ENCODE peak calls at places on chromosomes 4 and X, in ten cellular contexts. B, T, F, S, A, K, G, R, J and Z are unnamed samples.

GRCh38 chr4:76772498-76773106 is 125.3 kb downstream of the SOWAHB start:
- DNase-seq in B (peak; percentile 82), T (peak; percentile 63), F (no peak), S (peak; percentile 41), A (no peak), K (peak; percentile 78), G (no peak), R (no peak), J (no peak), Z (no peak)

GRCh38 chr4:55485821-55486220 is 60.9 kb downstream of the CLOCK start:
- DNase-seq in B (no peak), T (no peak), F (no peak), S (no peak), A (no peak), K (no peak), G (no peak), R (no peak), J (no peak), Z (no peak)

GRCh38 chr4:80186666-80187065 is 10.6 kb upstream of the PRDM8 start:
- DNase-seq in B (no peak), T (no peak), F (no peak), S (no peak), A (no peak), K (no peak), G (no peak), R (no peak), J (no peak), Z (no peak)

GRCh38 chr4:52192697-52193096 is 141.6 kb downstream of the SPATA18 start:
- DNase-seq in B (peak; percentile 15), T (no peak), F (no peak), S (no peak), A (no peak), K (peak; percentile 68), G (no peak), R (no peak), J (no peak), Z (peak; percentile 71)

GRCh38 chrX:20479896-20480295 is 213.2 kb upstream of the RPS6KA3 start:
- DNase-seq in B (no peak), T (no peak), F (no peak), S (no peak), A (no peak), K (no peak), G (no peak), R (no peak), J (no peak), Z (no peak)

GRCh38 chr4:91936301-91936700 is 367.5 kb upstream of the GRID2 start:
- DNase-seq in B (peak; percentile 87), T (no peak), F (no peak), S (no peak), A (no peak), K (no peak), G (no peak), R (no peak), J (no peak), Z (no peak)

GRCh38 chr4:4271912-4272311 is 18.0 kb downstream of the LYAR start:
- DNase-seq in B (peak; percentile 60), T (no peak), F (no peak), S (peak; percentile 43), A (no peak), K (peak; percentile 13), G (no peak), R (no peak), J (no peak), Z (no peak)

GRCh38 chr4:168361365-168362024 is 42.9 kb upstream of the DDX60 start:
- DNase-seq in B (no peak), T (no peak), F (no peak), S (no peak), A (no peak), K (no peak), G (no peak), R (no peak), J (no peak), Z (no peak)

GRCh38 chr4:6595897-6596537 is 21.0 kb downstream of the MAN2B2 start:
- DNase-seq in B (no peak), T (peak; percentile 23), F (no peak), S (peak; percentile 75), A (no peak), K (no peak), G (no peak), R (no peak), J (no peak), Z (no peak)

GRCh38 chrX:153477039-153477438 is 6.7 kb upstream of the HAUS7 start:
- DNase-seq in B (peak; percentile 71), T (no peak), F (peak; percentile 30), S (peak; percentile 54), A (no peak), K (peak; percentile 66), G (no peak), R (no peak), J (peak; percentile 58), Z (no peak)

GRCh38 chr4:132076829-132077228 is 1072.3 kb upstream of the PCDH10 start:
- DNase-seq in B (no peak), T (no peak), F (no peak), S (peak; percentile 18), A (no peak), K (no peak), G (no peak), R (no peak), J (no peak), Z (no peak)
- TF ChIP-seq CTCF in B (peak; percentile 3), T (no peak), F (no peak), S (peak; percentile 25), A (no peak), K (no peak), G (peak; percentile 47), R (no peak), J (no peak), Z (no peak)

DNA sequence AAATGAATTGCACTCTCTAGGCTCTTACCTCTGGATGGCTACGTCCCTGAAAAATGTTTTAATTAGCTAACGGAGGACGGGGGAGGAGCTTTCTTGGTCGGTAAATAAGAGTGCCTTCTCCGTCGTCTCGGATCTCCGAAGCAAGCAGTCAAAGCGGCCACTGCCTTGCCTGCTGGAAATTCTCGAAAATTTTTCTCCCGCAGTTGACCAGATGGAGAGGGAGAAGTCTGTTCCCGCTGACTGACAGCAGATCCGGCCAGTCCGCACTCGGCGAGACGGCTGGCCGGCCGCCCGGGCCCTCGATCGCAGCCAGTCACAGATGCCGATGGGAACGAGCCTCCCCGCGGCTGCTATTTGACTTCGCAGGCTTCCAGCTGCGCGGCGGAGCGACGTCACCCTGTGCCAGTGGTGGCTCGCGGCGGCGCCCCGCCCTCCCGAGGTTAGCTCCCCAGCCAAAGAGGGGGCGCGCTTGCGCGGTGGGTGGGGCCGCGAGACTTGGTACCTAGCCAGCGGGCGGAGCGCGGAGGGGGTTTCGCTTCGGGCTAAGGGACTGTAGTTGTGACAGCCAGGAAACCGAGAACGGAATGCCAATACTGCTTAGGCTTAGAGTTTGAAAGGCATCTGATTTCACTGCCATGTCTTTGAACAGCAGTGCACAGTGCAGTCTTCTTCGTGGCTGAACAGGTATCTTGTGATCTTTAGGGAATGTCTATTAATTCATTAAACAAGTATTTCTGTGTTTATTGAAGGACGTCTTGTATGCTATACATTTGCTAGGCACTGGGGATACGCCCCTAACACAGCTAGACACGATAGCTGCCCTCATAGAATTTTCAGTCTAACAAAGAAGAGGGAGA is at the start of gene PPM1K:
- DNase-seq in B (peak; percentile 99), T (peak; percentile 96), F (peak; percentile 100), S (peak; percentile 99), A (peak; percentile 100), K (peak; percentile 99), G (peak; percentile 99), R (peak; percentile 98), J (peak; percentile 100), Z (peak; percentile 98)
- TF ChIP-seq CTCF in B (peak; percentile 9), T (no peak), F (no peak), S (peak; percentile 29), A (peak; percentile 4), K (peak; percentile 8), G (peak; percentile 27), R (no peak), J (peak; percentile 38), Z (peak; percentile 16)

GRCh38 chr4:2412885-2413716 is 5.3 kb downstream of the ZFYVE28 start:
- DNase-seq in B (peak; percentile 87), T (peak; percentile 88), F (peak; percentile 61), S (peak; percentile 92), A (peak; percentile 84), K (peak; percentile 88), G (no peak), R (peak; percentile 97), J (peak; percentile 57), Z (peak; percentile 62)
- TF ChIP-seq CTCF in B (peak; percentile 54), T (peak; percentile 50), F (no peak), S (peak; percentile 55), A (peak; percentile 44), K (peak; percentile 54), G (peak; percentile 36), R (peak; percentile 53), J (no peak), Z (peak; percentile 65)

DNA sequence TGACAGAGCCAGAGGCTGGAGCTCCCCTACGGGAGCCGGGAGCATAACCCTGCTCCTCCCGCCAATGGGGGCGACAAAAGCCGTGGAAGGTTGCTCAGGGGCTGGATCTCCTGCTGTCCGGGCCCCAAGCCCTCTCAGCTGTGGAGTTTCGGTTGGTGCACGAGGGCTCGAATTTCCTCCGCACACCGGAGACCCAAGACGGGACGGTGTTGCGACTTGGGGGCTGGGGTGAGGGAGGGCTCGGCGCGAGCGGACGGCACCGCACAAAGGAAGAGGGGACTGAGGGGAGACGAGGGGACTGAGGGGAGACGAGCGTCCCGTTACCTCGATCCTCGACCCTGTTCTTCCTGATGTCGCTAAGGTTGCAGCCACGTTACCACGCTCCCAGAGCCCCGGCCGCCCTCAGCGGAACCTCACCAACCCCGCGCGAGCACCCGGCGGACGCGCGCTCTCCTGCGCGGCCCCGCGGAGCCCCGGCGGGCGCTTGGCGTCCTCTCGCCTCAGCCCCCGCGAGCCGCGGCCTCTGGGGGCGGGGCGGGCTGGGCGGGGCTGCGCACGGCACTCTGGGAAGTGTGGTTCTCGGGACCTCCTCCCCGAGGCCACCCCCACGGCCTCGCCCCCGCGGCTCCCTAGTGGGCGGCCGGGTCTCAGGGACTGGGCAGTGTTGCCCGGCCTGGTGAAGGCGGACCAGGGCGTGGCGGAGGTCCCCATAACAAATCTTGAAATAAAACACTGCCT is at the start of gene KLHL8:
- DNase-seq in B (peak; percentile 93), T (peak; percentile 88), F (peak; percentile 94), S (peak; percentile 88), A (peak; percentile 95), K (peak; percentile 82), G (peak; percentile 93), R (peak; percentile 77), J (peak; percentile 88), Z (peak; percentile 44)
- TF ChIP-seq CTCF in B (peak; percentile 1), T (no peak), F (no peak), S (peak; percentile 21), A (peak; percentile 27), K (peak; percentile 34), G (no peak), R (no peak), J (no peak), Z (peak; percentile 14)

DNA sequence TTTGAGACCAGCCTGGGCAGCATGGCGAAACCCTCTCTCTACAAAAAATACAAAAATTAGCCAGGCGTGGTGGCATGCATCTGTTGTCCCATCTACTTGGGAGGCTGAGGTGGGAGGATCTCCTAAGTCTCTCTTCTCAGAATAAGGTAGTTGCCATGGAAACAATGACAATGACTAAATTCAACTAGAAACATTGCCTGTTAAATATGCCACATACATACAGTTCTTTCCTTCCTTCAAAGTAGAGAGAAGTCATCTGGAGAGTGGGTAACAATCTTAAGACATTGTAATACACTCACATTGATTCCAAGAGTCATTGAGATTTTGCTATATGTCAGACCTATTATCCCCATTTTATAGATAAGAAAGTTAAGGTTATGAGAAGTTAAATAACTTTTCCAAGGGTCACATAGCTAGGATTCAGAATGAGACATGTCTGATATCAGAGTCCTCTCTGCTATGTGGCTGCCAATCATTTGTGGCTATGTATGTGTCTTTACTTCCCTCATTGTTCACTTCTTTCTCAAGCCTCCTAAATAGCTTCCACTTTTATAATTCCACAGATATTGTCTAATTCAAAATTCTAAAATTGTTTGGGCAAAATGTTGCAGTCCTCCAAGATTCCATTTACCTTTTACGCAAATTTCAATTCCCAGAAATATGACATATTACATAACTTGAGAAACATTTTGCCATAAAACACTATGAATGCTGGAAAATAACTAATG is 37.2 kb upstream of the RAPGEF2 start:
- DNase-seq in B (no peak), T (no peak), F (no peak), S (no peak), A (no peak), K (no peak), G (no peak), R (no peak), J (no peak), Z (no peak)
- TF ChIP-seq CTCF in B (no peak), T (no peak), F (no peak), S (no peak), A (no peak), K (no peak), G (no peak), R (no peak), J (no peak), Z (no peak)